ENCODE peak calls at places on chromosome 5, in four cellular contexts. C is pancreas, G is sigmoid colon, B is stomach. Y is an unnamed sample. For H3K4me1, the result is how much of the 10 kb centered on the place peaks cover.

GRCh38 chr5:1855573-1855972 is 27.2 kb downstream of the IRX4 start:
- DNase-seq in B (no peak), G (no peak), C (no peak), Y (no peak)

GRCh38 chr5:95843733-95844223 is 21.3 kb upstream of the GLRX start:
- DNase-seq in G (no peak), C (no peak), B (peak), Y (no peak)

GRCh38 chr5:127446626-127447025 is 70.8 kb upstream of the PRRC1 start:
- DNase-seq in C (no peak), B (no peak), G (no peak), Y (no peak)

GRCh38 chr5:142753114-142753764 is 16.9 kb upstream of the ARHGAP26 start:
- DNase-seq in C (peak), B (peak), G (peak), Y (no peak)

GRCh38 chr5:180631549-180632392 is 17.6 kb downstream of the FLT4 start:
- DNase-seq in G (no peak), C (no peak), B (no peak), Y (no peak)

GRCh38 chr5:96528262-96528661 is 95.2 kb upstream of the PCSK1 start:
- DNase-seq in G (no peak), C (no peak), B (no peak), Y (no peak)

GRCh38 chr5:96829336-96829735 is 21.6 kb upstream of the ERAP1 start:
- DNase-seq in B (no peak), C (no peak), G (no peak), Y (no peak)

GRCh38 chr5:32523625-32524024 is 61.7 kb upstream of the SUB1 start:
- DNase-seq in G (no peak), C (no peak), B (no peak), Y (no peak)

GRCh38 chr5:142800776-142801494 is 30.8 kb downstream of the ARHGAP26 start:
- DNase-seq in C (no peak), B (no peak), G (no peak), Y (no peak)

GRCh38 chr5:151923865-151924264 is 786 bp downstream of the GLRA1 start:
- DNase-seq in G (no peak), C (no peak), B (no peak), Y (no peak)

GRCh38 chr5:147963948-147964693 is 57.8 kb upstream of the C5orf46 start:
- DNase-seq in B (no peak), C (no peak), G (no peak), Y (no peak)

GRCh38 chr5:146041180-146041789 is 64.1 kb downstream of the PLAC8L1 start:
- DNase-seq in C (no peak), G (no peak), B (no peak), Y (no peak)

GRCh38 chr5:2669259-2669658 is 82.2 kb downstream of the IRX2 start:
- DNase-seq in C (no peak), B (no peak), G (no peak), Y (no peak)

GRCh38 chr5:154390096-154390495 is 55.7 kb upstream of the SAP30L start:
- DNase-seq in C (no peak), B (no peak), G (no peak), Y (no peak)

DNA sequence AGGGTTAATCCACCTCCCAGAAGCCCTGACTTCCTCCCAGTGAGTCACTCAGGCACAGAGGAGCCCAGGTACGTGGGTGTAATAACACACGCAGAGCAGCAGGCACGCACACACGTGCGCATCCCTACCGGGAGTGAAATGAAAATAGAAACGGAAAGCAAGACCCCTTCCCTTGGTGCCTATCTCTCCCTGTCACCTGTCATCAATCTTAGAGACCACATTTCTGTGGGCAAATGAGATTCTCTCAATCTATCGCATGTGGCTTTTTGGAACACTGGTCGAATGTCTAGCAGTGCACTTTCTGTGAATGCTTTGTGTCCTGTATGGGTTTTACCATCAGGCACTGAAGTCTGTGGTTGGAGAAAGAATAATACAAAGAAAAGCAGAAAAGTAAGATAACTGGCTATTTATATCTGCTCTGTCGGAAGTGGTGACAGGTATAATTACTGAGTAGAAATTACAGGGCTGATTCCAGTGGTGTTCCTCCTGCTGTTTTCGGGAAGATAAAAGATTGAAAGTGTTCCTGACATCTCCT is 137.7 kb upstream of the GRIA1 start:
- DNase-seq in B (no peak), C (no peak), G (no peak), Y (no peak)
- H3K27ac ChIP-seq in B (no peak), C (no peak), G (no peak), Y (no peak)

DNA sequence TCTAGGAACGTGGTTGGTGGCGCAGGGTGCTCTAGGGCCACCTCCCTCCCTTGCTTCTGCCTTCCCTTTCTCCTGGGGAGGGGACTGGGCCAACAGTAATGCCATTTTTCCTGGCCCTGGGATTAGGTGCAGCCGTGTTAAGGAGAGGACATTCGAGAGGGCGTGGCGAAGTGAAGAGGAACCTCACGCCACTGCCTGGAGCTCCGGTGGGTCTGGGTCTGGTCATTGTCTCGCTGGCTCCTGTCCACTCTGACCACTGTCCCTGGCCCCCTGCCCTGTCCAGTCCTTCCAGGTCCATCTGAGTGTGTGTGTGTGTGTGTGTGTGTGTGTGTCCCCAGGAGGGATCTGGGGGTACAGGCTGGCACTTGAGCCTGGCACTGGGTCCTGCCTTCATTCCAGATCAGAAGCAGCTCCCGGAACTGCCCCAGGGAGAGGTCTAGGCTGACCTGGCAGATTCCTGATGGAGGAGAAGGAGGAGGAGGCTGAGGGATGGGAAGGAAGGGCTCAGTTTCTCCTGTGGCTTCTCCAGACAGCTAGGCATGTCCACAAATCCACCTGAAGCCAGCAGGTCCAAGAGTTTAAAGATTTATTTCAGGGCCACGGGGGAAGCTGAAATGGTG is at the start of gene NDST1:
- DNase-seq in C (no peak), G (no peak), B (no peak), Y (no peak)
- H3K4me1 ChIP-seq in C (half or more), G (half or more), B (half or more), Y (half or more)

DNA sequence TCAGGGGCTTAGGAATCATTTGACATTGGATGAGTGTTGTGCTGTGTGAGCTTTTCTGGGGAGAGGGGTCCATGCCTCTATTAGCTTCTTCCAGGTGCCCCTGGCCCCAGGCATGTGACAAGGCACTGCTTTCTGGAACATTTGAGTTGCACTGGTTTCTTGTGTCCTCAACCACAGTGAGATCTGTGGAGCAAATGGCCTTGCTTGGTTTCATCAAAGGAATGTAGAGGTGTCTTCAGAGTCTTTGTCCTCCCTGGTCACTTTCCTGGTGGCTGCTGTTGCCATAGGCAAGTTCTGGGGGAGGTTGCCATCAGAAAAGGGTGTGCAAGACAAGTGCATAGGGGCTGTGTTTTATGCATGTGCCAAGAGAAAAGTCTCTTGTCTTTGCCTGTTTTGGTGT is 157.5 kb downstream of the MACROH2A1 start:
- DNase-seq in B (no peak), G (no peak), C (no peak), Y (no peak)
- H3K27ac ChIP-seq in B (no peak), G (peak), C (no peak), Y (peak)

DNA sequence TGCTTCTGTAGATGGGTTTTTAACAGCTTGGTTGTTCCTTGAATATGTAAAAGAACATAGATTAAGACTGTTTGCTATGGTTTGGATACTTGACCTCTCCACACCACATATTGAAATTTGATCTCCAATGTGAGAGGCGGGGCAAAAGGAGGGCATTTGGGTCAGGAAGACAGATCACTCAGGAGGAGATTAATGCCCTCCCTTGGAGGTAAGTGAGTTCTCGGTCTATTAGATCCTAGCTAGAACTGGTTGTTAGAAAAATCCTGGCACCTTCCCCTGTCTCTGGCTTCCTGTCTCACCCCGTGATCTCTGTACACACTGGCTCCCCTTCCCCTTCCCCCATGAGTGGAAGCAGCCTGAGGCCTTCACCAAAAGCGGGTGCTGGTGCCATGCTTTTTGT is 281.1 kb upstream of the ANKRD55 start:
- DNase-seq in G (no peak), C (no peak), B (no peak), Y (no peak)
- H3K4me1 ChIP-seq in G (under half), C (under half), B (under half), Y (under half)

GRCh38 chr5:16143361-16144049 is 36.1 kb downstream of the MARCHF11 start:
- DNase-seq in G (no peak), B (no peak), C (no peak), Y (no peak)
- H3K27ac ChIP-seq in G (no peak), B (no peak), C (no peak), Y (no peak)

DNA sequence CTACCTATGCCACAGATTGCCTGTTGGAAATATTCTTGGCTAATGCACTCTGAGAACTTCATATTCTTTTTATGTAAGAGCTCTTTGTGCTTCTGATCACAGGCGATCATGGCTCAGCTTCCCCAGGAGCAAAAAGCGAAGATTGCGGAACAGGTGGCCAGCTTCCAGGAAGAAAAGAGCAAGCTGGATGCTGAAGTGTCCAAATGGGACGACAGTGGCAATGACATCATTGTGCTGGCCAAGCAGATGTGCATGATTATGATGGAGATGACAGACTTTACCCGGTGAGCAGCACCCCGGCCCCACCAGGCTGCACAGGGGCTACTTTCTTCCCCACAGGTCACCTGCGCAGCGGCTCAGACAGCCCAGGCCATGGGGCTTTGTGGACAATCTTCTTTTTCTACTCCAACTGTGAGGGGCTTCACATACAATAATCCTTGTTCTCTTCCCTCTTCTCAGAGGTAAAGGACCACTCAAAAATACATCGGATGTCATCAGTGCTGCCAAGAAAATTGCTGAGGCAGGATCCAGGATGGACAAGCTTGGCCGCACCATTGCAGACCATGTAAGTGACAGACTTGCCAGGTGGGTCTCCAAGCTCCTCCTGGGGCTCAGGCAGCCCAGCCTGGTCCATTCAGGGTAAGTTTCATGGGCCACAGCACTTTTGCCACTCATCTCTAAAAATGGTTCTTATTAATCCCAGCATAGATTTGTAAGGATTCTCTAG is 55.4 kb upstream of the LRRTM2 start:
- DNase-seq in B (peak), C (no peak), G (no peak), Y (no peak)
- H3K4me1 ChIP-seq in B (under half), C (under half), G (under half), Y (under half)

DNA sequence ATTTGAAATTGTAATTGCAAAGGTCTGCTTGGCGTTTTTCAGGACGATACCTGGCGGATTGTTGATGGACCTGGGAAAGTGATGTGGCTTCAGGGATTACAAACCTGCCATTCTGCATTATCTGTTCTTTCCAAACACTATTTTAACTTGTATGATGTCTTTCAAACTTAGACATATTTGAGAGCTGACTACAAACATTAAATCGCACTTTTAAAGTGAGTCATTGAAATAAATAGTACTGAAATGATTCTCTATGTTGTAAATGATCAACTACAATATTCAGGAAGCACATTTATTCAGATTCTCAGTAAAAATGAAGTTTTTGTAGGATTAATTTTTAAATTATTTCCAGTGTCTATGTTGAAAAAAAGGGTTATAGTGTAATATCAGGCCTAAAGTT is 32.3 kb upstream of the TMEM171 start:
- DNase-seq in G (no peak), B (no peak), C (no peak), Y (no peak)
- H3K27ac ChIP-seq in G (no peak), B (no peak), C (no peak), Y (no peak)

GRCh38 chr5:17222679-17223078 is 5.2 kb downstream of the BASP1 start:
- DNase-seq in G (no peak), B (no peak), C (no peak), Y (no peak)
- H3K4me1 ChIP-seq in G (under half), B (under half), C (under half), Y (under half)

GRCh38 chr5:71974165-71974564 is 133.1 kb upstream of the MAP1B start:
- DNase-seq in C (no peak), B (no peak), G (no peak), Y (no peak)
- H3K27ac ChIP-seq in C (peak), B (peak), G (peak), Y (no peak)

DNA sequence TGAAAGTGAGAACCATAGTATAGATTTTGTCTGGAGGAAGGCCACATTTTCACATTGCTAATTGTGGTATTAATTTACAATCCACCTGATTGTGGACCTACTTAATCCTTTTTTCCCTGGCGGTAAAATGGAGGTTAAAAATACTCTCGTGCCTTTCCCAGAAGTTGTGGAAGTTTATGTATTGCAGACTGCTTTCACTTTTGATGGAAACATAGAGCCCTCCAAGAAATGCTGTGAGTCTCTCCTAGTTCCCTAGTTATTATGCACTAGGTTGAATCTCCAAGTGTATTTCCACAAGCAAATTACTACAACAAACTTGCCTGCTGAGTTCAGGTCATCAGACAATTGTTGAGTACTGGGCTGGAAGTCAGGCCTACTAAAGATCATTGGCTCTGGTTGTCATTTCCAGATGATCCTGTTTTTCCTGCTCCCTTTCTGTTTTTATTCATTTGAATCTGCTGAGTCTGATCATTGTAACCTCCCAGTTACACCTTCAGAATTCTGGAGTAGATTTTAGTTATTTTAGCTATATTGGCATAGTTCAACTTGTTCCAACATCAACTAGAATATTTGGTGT is 104.1 kb downstream of the CD180 start:
- DNase-seq in B (no peak), G (no peak), C (no peak), Y (no peak)
- H3K4me1 ChIP-seq in B (half or more), G (under half), C (under half), Y (under half)